ENCODE peak calls at places on chromosome 14, in eight cellular contexts. X is iPS-NIHi11; J is HCT116; G is tibial artery; H is CD8-positive, alpha-beta memory T cell; Y is AG04449; T is transverse colon; U is RWPE1. R is an unnamed sample.

GRCh38 chr14:55419663-55420062 is 8.0 kb upstream of the ATG14 start:
- DNase-seq in X (no peak), J (no peak), G (no peak), H (no peak), Y (no peak), T (no peak), U (no peak), R (no peak)

GRCh38 chr14:79543966-79544365 is 667.3 kb downstream of the DIO2 start:
- DNase-seq in X (peak), J (no peak), G (no peak), H (no peak), Y (no peak), T (no peak), U (no peak), R (no peak)

GRCh38 chr14:55743551-55743950 is 163.5 kb downstream of the KTN1 start:
- DNase-seq in X (no peak), J (no peak), G (no peak), H (no peak), Y (no peak), T (no peak), U (no peak), R (no peak)

GRCh38 chr14:84152452-84152851 is 1377.5 kb upstream of the FLRT2 start:
- DNase-seq in X (no peak), J (no peak), G (peak), H (no peak), Y (no peak), T (no peak), U (no peak), R (no peak)

GRCh38 chr14:32027255-32027939 is 49.7 kb upstream of the ARHGAP5 start:
- DNase-seq in X (no peak), J (no peak), G (no peak), H (no peak), Y (no peak), T (no peak), U (peak), R (no peak)

GRCh38 chr14:100548295-100548655 is 38.9 kb downstream of the BEGAIN start:
- DNase-seq in X (no peak), J (no peak), G (no peak), H (no peak), Y (no peak), T (no peak), U (no peak), R (no peak)

GRCh38 chr14:37263656-37264236 is 66.0 kb downstream of the MIPOL1 start:
- DNase-seq in X (no peak), J (no peak), G (no peak), H (no peak), Y (no peak), T (no peak), U (no peak), R (no peak)

GRCh38 chr14:53180272-53181221 is 27.4 kb upstream of the DDHD1 start:
- DNase-seq in X (peak), J (peak), G (no peak), H (peak), Y (no peak), T (peak), U (no peak), R (no peak)

GRCh38 chr14:61948376-61948775 is 186.2 kb downstream of the SNAPC1 start:
- DNase-seq in X (no peak), J (no peak), G (no peak), H (no peak), Y (no peak), T (no peak), U (no peak), R (no peak)

GRCh38 chr14:100524933-100525243 is 62.3 kb downstream of the BEGAIN start:
- DNase-seq in X (peak), J (no peak), G (peak), H (no peak), Y (no peak), T (no peak), U (no peak), R (no peak)

GRCh38 chr14:88535813-88536212 is 19.0 kb downstream of the PTPN21 start:
- DNase-seq in X (no peak), J (no peak), G (no peak), H (no peak), Y (no peak), T (no peak), U (no peak), R (no peak)

GRCh38 chr14:35395283-35395682 is 9.3 kb downstream of the NFKBIA start:
- DNase-seq in X (no peak), J (no peak), G (no peak), H (no peak), Y (no peak), T (no peak), U (no peak), R (no peak)

GRCh38 chr14:101181717-101182313 is 278.3 kb upstream of the RTL1 start:
- DNase-seq in X (no peak), J (no peak), G (peak), H (no peak), Y (no peak), T (no peak), U (no peak), R (no peak)

GRCh38 chr14:73759183-73759713 is 45.1 kb upstream of the PNMA1 start:
- DNase-seq in X (peak), J (no peak), G (peak), H (peak), Y (no peak), T (peak), U (no peak), R (no peak)

GRCh38 chr14:58607571-58608317 is 30.0 kb upstream of the DACT1 start:
- DNase-seq in X (no peak), J (no peak), G (no peak), H (no peak), Y (peak), T (no peak), U (peak), R (no peak)

GRCh38 chr14:71418591-71419245 is 511.5 kb downstream of the PCNX1 start:
- DNase-seq in X (no peak), J (no peak), G (no peak), H (no peak), Y (no peak), T (no peak), U (no peak), R (no peak)

GRCh38 chr14:33922125-33922524 is 28.7 kb downstream of the EGLN3 start:
- DNase-seq in X (no peak), J (no peak), G (no peak), H (no peak), Y (no peak), T (no peak), U (no peak), R (no peak)

GRCh38 chr14:104142136-104143041 is 4.0 kb downstream of the KIF26A start:
- DNase-seq in X (peak), J (no peak), G (peak), H (peak), Y (no peak), T (no peak), U (no peak), R (no peak)

GRCh38 chr14:80587096-80587724 is 354.3 kb downstream of the CEP128 start:
- DNase-seq in X (no peak), J (peak), G (no peak), H (no peak), Y (no peak), T (no peak), U (peak), R (no peak)

GRCh38 chr14:26261368-26262122 is 336.3 kb downstream of the NOVA1 start:
- DNase-seq in X (peak), J (no peak), G (no peak), H (no peak), Y (no peak), T (no peak), U (no peak), R (no peak)

GRCh38 chr14:67722293-67722692 is 20.6 kb downstream of the RDH12 start:
- DNase-seq in X (peak), J (no peak), G (peak), H (no peak), Y (no peak), T (peak), U (no peak), R (no peak)

GRCh38 chr14:70926187-70926830 is 19.1 kb downstream of the PCNX1 start:
- DNase-seq in X (no peak), J (no peak), G (no peak), H (no peak), Y (no peak), T (no peak), U (no peak), R (no peak)

GRCh38 chr14:22163051-22163450 is 426.0 kb downstream of the DAD1 start:
- DNase-seq in X (no peak), J (no peak), G (no peak), H (no peak), Y (no peak), T (no peak), U (no peak), R (no peak)

GRCh38 chr14:51818748-51819386 is 41.5 kb upstream of the GNG2 start:
- DNase-seq in X (no peak), J (no peak), G (no peak), H (no peak), Y (no peak), T (no peak), U (no peak), R (no peak)

GRCh38 chr14:68952544-68953535 is 26.3 kb downstream of the ACTN1 start:
- DNase-seq in X (no peak), J (no peak), G (no peak), H (no peak), Y (no peak), T (no peak), U (no peak), R (no peak)

GRCh38 chr14:97575677-97576076 is 778.5 kb downstream of the VRK1 start:
- DNase-seq in X (no peak), J (no peak), G (no peak), H (no peak), Y (no peak), T (no peak), U (no peak), R (no peak)

GRCh38 chr14:96303981-96304380 is 48.0 kb downstream of the BDKRB1 start:
- DNase-seq in X (no peak), J (no peak), G (no peak), H (no peak), Y (no peak), T (no peak), U (no peak), R (no peak)

GRCh38 chr14:67943947-67944346 is 124.4 kb downstream of the RAD51B start:
- DNase-seq in X (peak), J (peak), G (peak), H (peak), Y (no peak), T (peak), U (peak), R (peak)

GRCh38 chr14:49206832-49207231 is 379.3 kb downstream of the RPS29 start:
- DNase-seq in X (peak), J (no peak), G (no peak), H (no peak), Y (no peak), T (no peak), U (no peak), R (no peak)

GRCh38 chr14:104437703-104438102 is 141.9 kb upstream of the C14orf180 start:
- DNase-seq in X (no peak), J (no peak), G (no peak), H (no peak), Y (no peak), T (no peak), U (no peak), R (no peak)

GRCh38 chr14:84770030-84770429 is 759.9 kb upstream of the FLRT2 start:
- DNase-seq in X (no peak), J (no peak), G (no peak), H (no peak), Y (no peak), T (no peak), U (peak), R (no peak)

GRCh38 chr14:98112211-98112780 is 1159.7 kb downstream of the BCL11B start:
- DNase-seq in X (no peak), J (no peak), G (no peak), H (no peak), Y (no peak), T (no peak), U (no peak), R (no peak)

GRCh38 chr14:77084991-77085390 is 13.1 kb upstream of the CIPC start:
- DNase-seq in X (no peak), J (no peak), G (no peak), H (no peak), Y (no peak), T (no peak), U (no peak), R (no peak)

GRCh38 chr14:70602254-70602653 is 1.8 kb upstream of the MED6 start:
- DNase-seq in X (no peak), J (no peak), G (no peak), H (no peak), Y (no peak), T (no peak), U (no peak), R (no peak)

GRCh38 chr14:70886421-70887206 is 20.6 kb upstream of the PCNX1 start:
- DNase-seq in X (no peak), J (no peak), G (no peak), H (peak), Y (no peak), T (peak), U (no peak), R (no peak)

R was measured in thoracic aorta.